ENCODE peak calls at places on chromosome 7, in nine cellular contexts. H is stimulated activated CD8-positive, alpha-beta memory T cell treated with anti-CD3 and anti-CD28 coated beads, Interleukin-4, amount 100 ng/mL, for 24 hours; R is central memory CD4-positive, alpha-beta T cell; O is SK-N-SH; S is neuronal stem cell; K is GM13976; T is spleen; D is T-helper 9 cell; Q is hypothalamus. M is an unnamed sample.

GRCh38 chr7:84589012-84589411 is 394.4 kb upstream of the SEMA3A start:
- DNase-seq in H (no peak), R (no peak), Q (no peak), O (no peak), K (no peak), S (no peak), T (peak), D (no peak), M (no peak)

GRCh38 chr7:118855290-118855689 is 630.8 kb downstream of the ANKRD7 start:
- DNase-seq in R (no peak), T (no peak), S (no peak), D (no peak), H (no peak), Q (no peak), O (peak), K (no peak), M (no peak)

GRCh38 chr7:27175626-27176342 is 1.7 kb upstream of the HOXA10 start:
- DNase-seq in H (no peak), Q (no peak), S (no peak), D (no peak), T (peak), R (no peak), K (no peak), O (peak), M (no peak)

GRCh38 chr7:39099146-39099545 is 121.4 kb downstream of the POU6F2 start:
- DNase-seq in D (no peak), T (no peak), Q (no peak), S (no peak), O (no peak), K (no peak), R (no peak), H (no peak), M (no peak)

GRCh38 chr7:154903083-154903731 is 99.7 kb downstream of the PAXIP1 start:
- DNase-seq in R (no peak), D (no peak), T (peak), K (no peak), Q (peak), S (no peak), H (no peak), O (peak), M (no peak)

GRCh38 chr7:46024263-46024916 is 103.3 kb upstream of the IGFBP3 start:
- DNase-seq in R (no peak), T (no peak), K (no peak), D (no peak), Q (no peak), O (no peak), H (no peak), S (no peak), M (no peak)

GRCh38 chr7:50339990-50340500 is 35.5 kb downstream of the IKZF1 start:
- DNase-seq in D (no peak), R (peak), H (peak), T (peak), S (no peak), K (no peak), O (no peak), Q (no peak), M (no peak)

GRCh38 chr7:41816111-41816510 is 113.2 kb upstream of the INHBA start:
- DNase-seq in O (no peak), K (no peak), R (no peak), T (no peak), H (peak), D (no peak), Q (no peak), S (no peak), M (no peak)

GRCh38 chr7:131480384-131481315 is 75.8 kb downstream of the PODXL start:
- DNase-seq in K (no peak), R (no peak), O (no peak), Q (no peak), T (no peak), D (no peak), H (no peak), S (no peak), M (no peak)

GRCh38 chr7:83655951-83656556 is 7.1 kb upstream of the SEMA3E start:
- DNase-seq in S (no peak), Q (peak), R (no peak), O (peak), T (no peak), D (no peak), H (no peak), K (peak), M (no peak)

GRCh38 chr7:132485136-132485535 is 91.1 kb downstream of the PLXNA4 start:
- DNase-seq in K (no peak), Q (no peak), T (no peak), D (no peak), S (no peak), H (no peak), R (no peak), O (no peak), M (no peak)

GRCh38 chr7:561631-562393 is 42.2 kb upstream of the PDGFA start:
- DNase-seq in K (no peak), H (no peak), S (no peak), R (no peak), Q (no peak), T (peak), O (no peak), D (no peak), M (no peak)

GRCh38 chr7:18666107-18666728 is 170.7 kb downstream of the HDAC9 start:
- DNase-seq in T (peak), D (peak), S (peak), K (peak), O (peak), H (peak), R (peak), Q (peak), M (peak)

GRCh38 chr7:151888079-151888673 is 11.3 kb upstream of the PRKAG2 start:
- DNase-seq in H (no peak), Q (no peak), T (no peak), R (no peak), O (no peak), S (no peak), K (no peak), D (no peak), M (no peak)

GRCh38 chr7:57071-57470 is 135.3 kb upstream of the FAM20C start:
- DNase-seq in S (no peak), T (no peak), H (no peak), Q (no peak), O (no peak), K (no peak), R (no peak), D (no peak), M (no peak)

GRCh38 chr7:145036592-145037386 is 200.9 kb upstream of the TPK1 start:
- DNase-seq in H (no peak), D (peak), T (no peak), Q (peak), K (peak), S (peak), R (peak), O (peak), M (peak)

GRCh38 chr7:130695840-130696239 is 9.5 kb upstream of the TSGA13 start:
- DNase-seq in K (peak), S (peak), Q (no peak), D (no peak), O (peak), R (no peak), H (no peak), T (no peak), M (peak)

GRCh38 chr7:92608380-92609322 is 18.5 kb upstream of the FAM133B start:
- DNase-seq in T (no peak), K (no peak), H (no peak), Q (peak), O (no peak), R (no peak), S (peak), D (no peak), M (no peak)

GRCh38 chr7:111108526-111108925 is 17.6 kb downstream of the LRRN3 start:
- DNase-seq in Q (no peak), R (no peak), S (no peak), T (no peak), O (no peak), D (no peak), H (no peak), K (no peak), M (no peak)

GRCh38 chr7:20064974-20065862 is 152.0 kb downstream of the MACC1 start:
- DNase-seq in R (no peak), Q (no peak), D (no peak), T (no peak), K (peak), O (no peak), S (no peak), H (no peak), M (no peak)

GRCh38 chr7:105141068-105141467 is 127.1 kb downstream of the KMT2E start:
- DNase-seq in S (peak), D (no peak), Q (no peak), H (no peak), T (no peak), K (peak), O (peak), R (no peak), M (no peak)

GRCh38 chr7:137164251-137164650 is 179.3 kb downstream of the PTN start:
- DNase-seq in D (no peak), H (no peak), T (peak), R (no peak), Q (no peak), K (no peak), S (no peak), O (no peak), M (no peak)

GRCh38 chr7:25515876-25516275 is 287.6 kb upstream of the NPVF start:
- DNase-seq in R (no peak), Q (no peak), K (no peak), S (no peak), T (no peak), H (no peak), D (no peak), O (no peak), M (no peak)

GRCh38 chr7:29013062-29013461 is 54.9 kb upstream of the TRIL start:
- DNase-seq in H (no peak), S (no peak), R (no peak), T (no peak), D (no peak), Q (no peak), O (no peak), K (no peak), M (no peak)

GRCh38 chr7:140397784-140398750 is at the start of gene SLC37A3:
- DNase-seq in H (peak), S (peak), Q (peak), O (peak), D (peak), T (peak), R (peak), K (peak), M (peak)

GRCh38 chr7:22093003-22093402 is 147.3 kb upstream of the CDCA7L start:
- DNase-seq in K (no peak), H (no peak), T (no peak), D (no peak), S (no peak), O (no peak), Q (no peak), R (no peak), M (no peak)

GRCh38 chr7:30908681-30909080 is 3.0 kb upstream of the AQP1 start:
- DNase-seq in D (no peak), K (no peak), S (no peak), H (no peak), R (no peak), T (no peak), O (no peak), Q (no peak), M (peak)

GRCh38 chr7:106375499-106375898 is 90.7 kb upstream of the NAMPT start:
- DNase-seq in O (no peak), K (no peak), H (no peak), D (no peak), S (no peak), Q (no peak), R (no peak), T (no peak), M (no peak)

GRCh38 chr7:155868955-155869783 is 56.9 kb upstream of the SHH start:
- DNase-seq in S (no peak), D (no peak), Q (no peak), T (peak), R (no peak), K (no peak), O (no peak), H (no peak), M (no peak)

GRCh38 chr7:116812905-116813304 is 49.5 kb upstream of the CAPZA2 start:
- DNase-seq in K (no peak), R (no peak), H (no peak), D (no peak), Q (no peak), O (no peak), S (no peak), T (no peak), M (no peak)

GRCh38 chr7:131471605-131472004 is 84.8 kb downstream of the PODXL start:
- DNase-seq in R (no peak), D (no peak), K (no peak), T (no peak), O (no peak), S (peak), Q (no peak), H (no peak), M (no peak)

GRCh38 chr7:80611779-80612178 is 26.7 kb upstream of the CD36 start:
- DNase-seq in H (no peak), T (no peak), S (no peak), R (no peak), K (no peak), O (no peak), Q (no peak), D (no peak), M (no peak)